ENCODE peak calls at places on chromosomes 12 and 14, in ten cellular contexts. One of them, this sample, is unnamed.

GRCh38 chr12:21541773-21542172 is 15.7 kb downstream of the SPX start:
- DNase-seq in body of pancreas: no peak
- DNase-seq in activated B cell treated with CpG ODN at 0.5 μM for 24 hours: no peak
- DNase-seq in AG09309: no peak
- DNase-seq in chondrocyte: no peak
- DNase-seq in MM.1S: no peak
- DNase-seq in heart left ventricle: no peak
- DNase-seq in fibroblast of pulmonary artery: no peak
- DNase-seq in testis: no peak
- DNase-seq in psoas muscle: no peak
- DNase-seq in this sample: no peak

GRCh38 chr14:74207943-74208342 is 31.3 kb upstream of the VSX2 start:
- DNase-seq in activated B cell treated with CpG ODN at 0.5 μM for 24 hours: no peak
- DNase-seq in testis: no peak
- DNase-seq in MM.1S: no peak
- DNase-seq in chondrocyte: no peak
- DNase-seq in fibroblast of pulmonary artery: peak
- DNase-seq in AG09309: no peak
- DNase-seq in heart left ventricle: no peak
- DNase-seq in psoas muscle: no peak
- DNase-seq in body of pancreas: no peak
- DNase-seq in this sample: no peak

GRCh38 chr14:38004610-38004879 is 203.2 kb upstream of the SSTR1 start:
- DNase-seq in activated B cell treated with CpG ODN at 0.5 μM for 24 hours: no peak
- DNase-seq in fibroblast of pulmonary artery: no peak
- DNase-seq in testis: no peak
- DNase-seq in body of pancreas: no peak
- DNase-seq in MM.1S: no peak
- DNase-seq in AG09309: no peak
- DNase-seq in heart left ventricle: no peak
- DNase-seq in chondrocyte: no peak
- DNase-seq in psoas muscle: no peak
- DNase-seq in this sample: no peak

GRCh38 chr12:44317651-44318126 is 481.8 kb downstream of the TMEM117 start:
- DNase-seq in chondrocyte: no peak
- DNase-seq in AG09309: no peak
- DNase-seq in testis: no peak
- DNase-seq in MM.1S: peak
- DNase-seq in psoas muscle: no peak
- DNase-seq in body of pancreas: no peak
- DNase-seq in fibroblast of pulmonary artery: peak
- DNase-seq in heart left ventricle: no peak
- DNase-seq in activated B cell treated with CpG ODN at 0.5 μM for 24 hours: no peak
- DNase-seq in this sample: no peak

GRCh38 chr14:104856869-104857860 is 7.9 kb upstream of the CEP170B start:
- DNase-seq in heart left ventricle: no peak
- DNase-seq in psoas muscle: no peak
- DNase-seq in chondrocyte: no peak
- DNase-seq in AG09309: no peak
- DNase-seq in body of pancreas: no peak
- DNase-seq in activated B cell treated with CpG ODN at 0.5 μM for 24 hours: no peak
- DNase-seq in MM.1S: no peak
- DNase-seq in fibroblast of pulmonary artery: no peak
- DNase-seq in testis: peak
- DNase-seq in this sample: no peak

GRCh38 chr14:100072783-100073346 is 7.6 kb downstream of the EVL start:
- DNase-seq in MM.1S: peak
- DNase-seq in psoas muscle: no peak
- DNase-seq in testis: no peak
- DNase-seq in fibroblast of pulmonary artery: no peak
- DNase-seq in chondrocyte: no peak
- DNase-seq in body of pancreas: no peak
- DNase-seq in activated B cell treated with CpG ODN at 0.5 μM for 24 hours: peak
- DNase-seq in AG09309: no peak
- DNase-seq in heart left ventricle: no peak
- DNase-seq in this sample: no peak

GRCh38 chr14:75614179-75614578 is 35.8 kb downstream of the FLVCR2 start:
- DNase-seq in body of pancreas: no peak
- DNase-seq in MM.1S: no peak
- DNase-seq in heart left ventricle: no peak
- DNase-seq in testis: no peak
- DNase-seq in activated B cell treated with CpG ODN at 0.5 μM for 24 hours: no peak
- DNase-seq in chondrocyte: no peak
- DNase-seq in AG09309: no peak
- DNase-seq in psoas muscle: no peak
- DNase-seq in fibroblast of pulmonary artery: no peak
- DNase-seq in this sample: no peak

GRCh38 chr12:47636908-47637780 is 68.7 kb downstream of the RPAP3 start:
- DNase-seq in fibroblast of pulmonary artery: peak
- DNase-seq in psoas muscle: peak
- DNase-seq in activated B cell treated with CpG ODN at 0.5 μM for 24 hours: no peak
- DNase-seq in MM.1S: peak
- DNase-seq in chondrocyte: no peak
- DNase-seq in AG09309: no peak
- DNase-seq in testis: peak
- DNase-seq in heart left ventricle: no peak
- DNase-seq in body of pancreas: peak
- DNase-seq in this sample: no peak

GRCh38 chr14:88044782-88045446 is 40.0 kb downstream of the GPR65 start:
- DNase-seq in fibroblast of pulmonary artery: no peak
- DNase-seq in testis: no peak
- DNase-seq in heart left ventricle: no peak
- DNase-seq in MM.1S: no peak
- DNase-seq in activated B cell treated with CpG ODN at 0.5 μM for 24 hours: no peak
- DNase-seq in psoas muscle: no peak
- DNase-seq in body of pancreas: no peak
- DNase-seq in chondrocyte: no peak
- DNase-seq in AG09309: no peak
- DNase-seq in this sample: no peak

GRCh38 chr12:124523071-124523470 is 44.3 kb downstream of the NCOR2 start:
- DNase-seq in activated B cell treated with CpG ODN at 0.5 μM for 24 hours: no peak
- DNase-seq in heart left ventricle: no peak
- DNase-seq in fibroblast of pulmonary artery: no peak
- DNase-seq in MM.1S: no peak
- DNase-seq in psoas muscle: peak
- DNase-seq in testis: no peak
- DNase-seq in chondrocyte: no peak
- DNase-seq in AG09309: no peak
- DNase-seq in body of pancreas: peak
- DNase-seq in this sample: no peak

GRCh38 chr14:33052899-33053400 is 114.3 kb downstream of the NPAS3 start:
- DNase-seq in AG09309: no peak
- DNase-seq in psoas muscle: no peak
- DNase-seq in heart left ventricle: no peak
- DNase-seq in body of pancreas: no peak
- DNase-seq in chondrocyte: no peak
- DNase-seq in testis: no peak
- DNase-seq in fibroblast of pulmonary artery: no peak
- DNase-seq in activated B cell treated with CpG ODN at 0.5 μM for 24 hours: no peak
- DNase-seq in MM.1S: no peak
- DNase-seq in this sample: no peak

GRCh38 chr14:23438130-23438893 is 2.9 kb upstream of the MYH7 start:
- DNase-seq in chondrocyte: peak
- DNase-seq in body of pancreas: no peak
- DNase-seq in MM.1S: no peak
- DNase-seq in psoas muscle: peak
- DNase-seq in AG09309: no peak
- DNase-seq in activated B cell treated with CpG ODN at 0.5 μM for 24 hours: no peak
- DNase-seq in fibroblast of pulmonary artery: no peak
- DNase-seq in testis: peak
- DNase-seq in heart left ventricle: peak
- DNase-seq in this sample: no peak

GRCh38 chr14:92906823-92907222 is 16.1 kb upstream of the CHGA start:
- DNase-seq in testis: peak
- DNase-seq in body of pancreas: no peak
- DNase-seq in MM.1S: no peak
- DNase-seq in AG09309: no peak
- DNase-seq in chondrocyte: no peak
- DNase-seq in activated B cell treated with CpG ODN at 0.5 μM for 24 hours: no peak
- DNase-seq in psoas muscle: no peak
- DNase-seq in heart left ventricle: no peak
- DNase-seq in fibroblast of pulmonary artery: no peak
- DNase-seq in this sample: no peak

GRCh38 chr12:77725611-77726010 is 105.1 kb upstream of the NAV3 start:
- DNase-seq in fibroblast of pulmonary artery: peak
- DNase-seq in heart left ventricle: no peak
- DNase-seq in testis: no peak
- DNase-seq in chondrocyte: no peak
- DNase-seq in MM.1S: no peak
- DNase-seq in psoas muscle: no peak
- DNase-seq in AG09309: peak
- DNase-seq in body of pancreas: no peak
- DNase-seq in activated B cell treated with CpG ODN at 0.5 μM for 24 hours: no peak
- DNase-seq in this sample: no peak

GRCh38 chr12:77723308-77723707 is 107.4 kb upstream of the NAV3 start:
- DNase-seq in body of pancreas: no peak
- DNase-seq in MM.1S: no peak
- DNase-seq in heart left ventricle: no peak
- DNase-seq in testis: no peak
- DNase-seq in psoas muscle: no peak
- DNase-seq in fibroblast of pulmonary artery: no peak
- DNase-seq in chondrocyte: no peak
- DNase-seq in activated B cell treated with CpG ODN at 0.5 μM for 24 hours: no peak
- DNase-seq in AG09309: no peak
- DNase-seq in this sample: no peak

GRCh38 chr12:77724367-77724957 is 106.2 kb upstream of the NAV3 start:
- DNase-seq in heart left ventricle: no peak
- DNase-seq in psoas muscle: no peak
- DNase-seq in testis: no peak
- DNase-seq in fibroblast of pulmonary artery: peak
- DNase-seq in chondrocyte: no peak
- DNase-seq in activated B cell treated with CpG ODN at 0.5 μM for 24 hours: no peak
- DNase-seq in body of pancreas: no peak
- DNase-seq in MM.1S: peak
- DNase-seq in AG09309: peak
- DNase-seq in this sample: no peak

GRCh38 chr12:77728018-77728417 is 102.7 kb upstream of the NAV3 start:
- DNase-seq in heart left ventricle: no peak
- DNase-seq in psoas muscle: no peak
- DNase-seq in AG09309: no peak
- DNase-seq in chondrocyte: no peak
- DNase-seq in MM.1S: no peak
- DNase-seq in body of pancreas: no peak
- DNase-seq in fibroblast of pulmonary artery: no peak
- DNase-seq in testis: no peak
- DNase-seq in activated B cell treated with CpG ODN at 0.5 μM for 24 hours: no peak
- DNase-seq in this sample: no peak

GRCh38 chr12:77727442-77728001 is 103.2 kb upstream of the NAV3 start:
- DNase-seq in body of pancreas: no peak
- DNase-seq in fibroblast of pulmonary artery: no peak
- DNase-seq in psoas muscle: no peak
- DNase-seq in chondrocyte: no peak
- DNase-seq in MM.1S: no peak
- DNase-seq in testis: no peak
- DNase-seq in heart left ventricle: no peak
- DNase-seq in AG09309: no peak
- DNase-seq in activated B cell treated with CpG ODN at 0.5 μM for 24 hours: no peak
- DNase-seq in this sample: no peak
- TF ChIP-seq CTCF in body of pancreas: no peak
- TF ChIP-seq CTCF in fibroblast of pulmonary artery: no peak
- TF ChIP-seq CTCF in psoas muscle: no peak
- TF ChIP-seq CTCF in chondrocyte: no peak
- TF ChIP-seq CTCF in MM.1S: no peak
- TF ChIP-seq CTCF in testis: no peak
- TF ChIP-seq CTCF in heart left ventricle: no peak
- TF ChIP-seq CTCF in AG09309: no peak
- TF ChIP-seq CTCF in activated B cell treated with CpG ODN at 0.5 μM for 24 hours: no peak
- TF ChIP-seq CTCF in this sample: no peak

GRCh38 chr14:31955941-31956579 is 121.0 kb upstream of the ARHGAP5 start:
- DNase-seq in AG09309: no peak
- DNase-seq in fibroblast of pulmonary artery: no peak
- DNase-seq in heart left ventricle: no peak
- DNase-seq in activated B cell treated with CpG ODN at 0.5 μM for 24 hours: no peak
- DNase-seq in MM.1S: no peak
- DNase-seq in testis: no peak
- DNase-seq in psoas muscle: no peak
- DNase-seq in chondrocyte: no peak
- DNase-seq in body of pancreas: no peak
- DNase-seq in this sample: no peak
- TF ChIP-seq CTCF in AG09309: no peak
- TF ChIP-seq CTCF in fibroblast of pulmonary artery: no peak
- TF ChIP-seq CTCF in heart left ventricle: no peak
- TF ChIP-seq CTCF in activated B cell treated with CpG ODN at 0.5 μM for 24 hours: no peak
- TF ChIP-seq CTCF in MM.1S: no peak
- TF ChIP-seq CTCF in testis: no peak
- TF ChIP-seq CTCF in psoas muscle: no peak
- TF ChIP-seq CTCF in chondrocyte: no peak
- TF ChIP-seq CTCF in body of pancreas: no peak
- TF ChIP-seq CTCF in this sample: no peak

DNA sequence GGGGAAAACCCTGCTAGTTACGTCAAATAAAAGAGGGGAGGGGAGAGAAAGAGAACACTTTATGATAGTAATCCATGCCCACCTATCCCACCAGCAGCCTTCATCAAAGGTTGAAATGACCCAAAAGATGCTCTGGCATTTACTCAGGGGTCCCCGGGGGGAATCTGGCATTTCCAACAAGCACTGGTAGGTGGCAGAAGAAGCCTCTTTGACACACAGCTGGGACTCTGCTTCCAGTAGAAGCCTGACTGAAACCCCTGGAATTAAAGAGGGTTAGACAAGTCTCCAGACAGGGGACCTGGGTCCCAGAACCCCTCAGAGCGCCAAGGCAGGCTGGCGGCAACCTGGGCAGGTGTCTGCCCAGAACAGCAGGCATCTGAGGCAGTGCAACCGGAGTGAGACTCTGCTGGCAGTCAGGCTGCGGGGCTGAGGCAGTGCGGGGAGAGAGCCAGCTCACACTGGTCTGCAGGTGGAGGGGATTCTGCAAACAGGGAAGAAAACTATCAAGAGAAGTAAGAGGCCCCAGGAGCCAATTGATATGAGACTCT is 85.0 kb upstream of the CAPRIN2 start:
- DNase-seq in chondrocyte: no peak
- DNase-seq in MM.1S: no peak
- DNase-seq in fibroblast of pulmonary artery: no peak
- DNase-seq in body of pancreas: no peak
- DNase-seq in psoas muscle: no peak
- DNase-seq in AG09309: no peak
- DNase-seq in testis: no peak
- DNase-seq in activated B cell treated with CpG ODN at 0.5 μM for 24 hours: no peak
- DNase-seq in heart left ventricle: no peak
- DNase-seq in this sample: no peak
- TF ChIP-seq CTCF in chondrocyte: no peak
- TF ChIP-seq CTCF in MM.1S: no peak
- TF ChIP-seq CTCF in fibroblast of pulmonary artery: no peak
- TF ChIP-seq CTCF in body of pancreas: no peak
- TF ChIP-seq CTCF in psoas muscle: no peak
- TF ChIP-seq CTCF in AG09309: no peak
- TF ChIP-seq CTCF in testis: no peak
- TF ChIP-seq CTCF in activated B cell treated with CpG ODN at 0.5 μM for 24 hours: no peak
- TF ChIP-seq CTCF in heart left ventricle: no peak
- TF ChIP-seq CTCF in this sample: no peak

DNA sequence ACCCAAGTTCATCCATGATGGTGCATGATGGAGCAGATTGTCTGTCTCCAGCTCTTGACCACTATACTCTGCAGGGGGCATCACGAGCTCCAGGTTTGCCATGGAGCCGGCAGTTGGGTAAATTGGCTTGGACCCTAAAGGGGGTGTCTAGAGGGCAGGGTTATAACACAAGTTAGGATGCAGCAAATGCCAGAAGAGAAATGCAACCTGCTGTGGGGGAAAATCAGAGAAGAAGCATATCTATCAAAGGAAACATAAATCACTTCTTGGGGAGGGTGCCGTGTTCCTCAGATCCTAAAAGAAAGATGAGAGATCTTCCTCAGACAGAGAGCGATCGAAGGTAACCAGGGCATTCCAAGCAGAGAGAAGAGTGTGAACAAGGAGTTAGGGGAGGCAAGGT is 334.9 kb downstream of the C12orf75 start:
- DNase-seq in AG09309: no peak
- DNase-seq in body of pancreas: no peak
- DNase-seq in MM.1S: no peak
- DNase-seq in fibroblast of pulmonary artery: no peak
- DNase-seq in chondrocyte: no peak
- DNase-seq in psoas muscle: no peak
- DNase-seq in activated B cell treated with CpG ODN at 0.5 μM for 24 hours: no peak
- DNase-seq in heart left ventricle: no peak
- DNase-seq in testis: no peak
- DNase-seq in this sample: no peak
- TF ChIP-seq CTCF in AG09309: no peak
- TF ChIP-seq CTCF in body of pancreas: no peak
- TF ChIP-seq CTCF in MM.1S: no peak
- TF ChIP-seq CTCF in fibroblast of pulmonary artery: no peak
- TF ChIP-seq CTCF in chondrocyte: no peak
- TF ChIP-seq CTCF in psoas muscle: no peak
- TF ChIP-seq CTCF in activated B cell treated with CpG ODN at 0.5 μM for 24 hours: no peak
- TF ChIP-seq CTCF in heart left ventricle: no peak
- TF ChIP-seq CTCF in testis: no peak
- TF ChIP-seq CTCF in this sample: no peak

This sample was measured in AG09319.